ENCODE peak calls at places on chromosomes 3 and 15, in four cellular contexts. F is fibroblast of pulmonary artery, G is upper lobe of right lung, S is NCI-H1092. V is an unnamed sample.

GRCh38 chr3:126883241-126883640 is 99.7 kb upstream of the PLXNA1 start:
- DNase-seq in F (peak; percentile 50), G (no peak), S (no peak), V (no peak)

GRCh38 chr3:123278446-123278845 is 76.7 kb downstream of the SEC22A start:
- DNase-seq in F (no peak), G (no peak), S (no peak), V (no peak)

GRCh38 chr3:193929373-193929772 is 206.6 kb upstream of the HES1 start:
- DNase-seq in F (no peak), G (no peak), S (no peak), V (no peak)

GRCh38 chr3:69182588-69183299 is 60.3 kb upstream of the LMOD3 start:
- DNase-seq in F (peak; percentile 82), G (no peak), S (no peak), V (no peak)

GRCh38 chr3:46280105-46280797 is 38.0 kb downstream of the CCR3 start:
- DNase-seq in F (peak; percentile 26), G (no peak), S (no peak), V (no peak)

GRCh38 chr3:111596328-111596727 is 1.2 kb upstream of the ZBED2 start:
- DNase-seq in F (peak; percentile 16), G (no peak), S (no peak), V (no peak)

GRCh38 chr3:19526071-19526470 is 377.8 kb downstream of the KCNH8 start:
- DNase-seq in F (no peak), G (no peak), S (no peak), V (no peak)

GRCh38 chr15:59567369-59567768 is 44.2 kb upstream of the GCNT3 start:
- DNase-seq in F (no peak), G (no peak), S (no peak), V (no peak)

GRCh38 chr3:132220986-132221385 is 96.2 kb upstream of the ACP3 start:
- DNase-seq in F (no peak), G (no peak), S (no peak), V (no peak)

GRCh38 chr3:127728417-127728816 is 55.7 kb downstream of the ABTB1 start:
- DNase-seq in F (no peak), G (no peak), S (no peak), V (no peak)

GRCh38 chr3:5750874-5751273 is 563.4 kb downstream of the EDEM1 start:
- DNase-seq in F (no peak), G (no peak), S (no peak), V (no peak)

GRCh38 chr3:194364652-194365434 is 4.7 kb downstream of the LRRC15 start:
- DNase-seq in F (peak; percentile 71), G (no peak), S (peak; percentile 73), V (peak; percentile 88)

GRCh38 chr3:5013021-5013906 is 34.0 kb downstream of the BHLHE40 start:
- DNase-seq in F (no peak), G (peak; percentile 51), S (no peak), V (no peak)

GRCh38 chr3:10182950-10183349 is 18.2 kb downstream of the IRAK2 start:
- DNase-seq in F (no peak), G (no peak), S (no peak), V (no peak)

GRCh38 chr3:156455839-156456238 is 99.1 kb downstream of the SSR3 start:
- DNase-seq in F (no peak), G (no peak), S (no peak), V (no peak)

GRCh38 chr3:111616417-111617105 is 21.4 kb upstream of the ZBED2 start:
- DNase-seq in F (no peak), G (no peak), S (no peak), V (no peak)

GRCh38 chr3:32399030-32399620 is 7.5 kb downstream of the CMTM7 start:
- DNase-seq in F (peak; percentile 81), G (no peak), S (peak; percentile 25), V (no peak)

GRCh38 chr3:112582242-112582874 is 20.5 kb downstream of the SLC35A5 start:
- DNase-seq in F (peak; percentile 88), G (no peak), S (peak; percentile 1), V (peak; percentile 52)

GRCh38 chr3:13276438-13277129 is 143.5 kb downstream of the NUP210 start:
- DNase-seq in F (no peak), G (peak; percentile 44), S (no peak), V (no peak)

GRCh38 chr3:32316976-32317375 is 74.7 kb upstream of the CMTM7 start:
- DNase-seq in F (no peak), G (no peak), S (no peak), V (no peak)

GRCh38 chr3:177960014-177960413 is 576.2 kb upstream of the KCNMB2 start:
- DNase-seq in F (peak; percentile 69), G (no peak), S (no peak), V (no peak)

GRCh38 chr3:171646357-171647133 is 163.7 kb downstream of the PLD1 start:
- DNase-seq in F (peak; percentile 88), G (no peak), S (no peak), V (no peak)

GRCh38 chr3:128306481-128306880 is 153.2 kb downstream of the EEFSEC start:
- DNase-seq in F (no peak), G (no peak), S (no peak), V (no peak)

GRCh38 chr3:171358891-171359218 is 101.3 kb downstream of the TNIK start:
- DNase-seq in F (no peak), G (no peak), S (no peak), V (no peak)

GRCh38 chr3:56133423-56133822 is 334.8 kb downstream of the ERC2 start:
- DNase-seq in F (peak; percentile 71), G (no peak), S (no peak), V (no peak)

GRCh38 chr3:140185375-140185774 is 250.4 kb downstream of the CLSTN2 start:
- DNase-seq in F (no peak), G (no peak), S (no peak), V (no peak)

GRCh38 chr3:194134231-194134756 is 1.7 kb upstream of the HES1 start:
- DNase-seq in F (no peak), G (peak; percentile 91), S (peak; percentile 52), V (no peak)

GRCh38 chr3:173870976-173871375 is 473.4 kb downstream of the NLGN1 start:
- DNase-seq in F (no peak), G (no peak), S (no peak), V (no peak)

GRCh38 chr3:149867563-149867962 is 54.5 kb downstream of the RNF13 start:
- DNase-seq in F (no peak), G (no peak), S (no peak), V (no peak)

GRCh38 chr3:48422272-48422671 is 7.6 kb downstream of the PLXNB1 start:
- DNase-seq in F (no peak), G (no peak), S (no peak), V (no peak)